ENCODE peak calls at places on chromosomes 1 and 21, in nine cellular contexts. M is CD4-positive, alpha-beta T cell; C is ovary; K is HFFc6; O is type B pancreatic cell; T is bronchial epithelial cell; A is cardiac muscle cell; W is DND-41; L is adrenal gland. J is an unnamed sample.

GRCh38 chr21:37452222-37452621 is 85.6 kb downstream of the DYRK1A start:
- DNase-seq in M (no peak), C (no peak), K (peak), O (no peak), T (peak), A (peak), W (no peak), L (peak), J (peak)

GRCh38 chr1:205662791-205663190 is 17.5 kb downstream of the SLC45A3 start:
- DNase-seq in M (no peak), C (no peak), K (no peak), O (no peak), T (no peak), A (no peak), W (no peak), L (no peak), J (no peak)

GRCh38 chr1:227545361-227545760 is 18.0 kb upstream of the ZNF678 start:
- DNase-seq in M (no peak), C (no peak), K (no peak), O (no peak), T (no peak), A (no peak), W (no peak), L (no peak), J (no peak)

GRCh38 chr1:157045251-157046218 is at the start of gene ARHGEF11:
- DNase-seq in M (no peak), C (peak), K (peak), O (peak), T (peak), A (peak), W (no peak), L (peak), J (peak)

GRCh38 chr1:26882696-26883095 is 7.4 kb downstream of the GPN2 start:
- DNase-seq in M (no peak), C (no peak), K (no peak), O (no peak), T (no peak), A (no peak), W (no peak), L (no peak), J (no peak)

GRCh38 chr21:14567557-14568279 is 21.6 kb upstream of the SAMSN1 start:
- DNase-seq in M (no peak), C (no peak), K (no peak), O (no peak), T (peak), A (peak), W (no peak), L (no peak), J (peak)

GRCh38 chr1:84856871-84857270 is 36.1 kb downstream of the LPAR3 start:
- DNase-seq in M (no peak), C (no peak), K (no peak), O (no peak), T (no peak), A (no peak), W (no peak), L (no peak), J (no peak)

GRCh38 chr21:28608646-28609045 is 384.0 kb downstream of the LTN1 start:
- DNase-seq in M (no peak), C (no peak), K (no peak), O (no peak), T (peak), A (no peak), W (no peak), L (no peak), J (peak)

GRCh38 chr1:115640384-115640783 is 1.4 kb upstream of the VANGL1 start:
- DNase-seq in M (no peak), C (no peak), K (no peak), O (no peak), T (no peak), A (no peak), W (no peak), L (no peak), J (no peak)

GRCh38 chr1:91700332-91700731 is 185.6 kb downstream of the TGFBR3 start:
- DNase-seq in M (no peak), C (no peak), K (peak), O (no peak), T (peak), A (peak), W (no peak), L (no peak), J (peak)

GRCh38 chr21:26587621-26588260 is 14.7 kb upstream of the CYYR1 start:
- DNase-seq in M (no peak), C (no peak), K (peak), O (no peak), T (peak), A (peak), W (no peak), L (peak), J (peak)

GRCh38 chr1:197838836-197839235 is 63.6 kb upstream of the DENND1B start:
- DNase-seq in M (no peak), C (no peak), K (peak), O (no peak), T (peak), A (peak), W (no peak), L (no peak), J (peak)

GRCh38 chr1:240294566-240294965 is 202.9 kb downstream of the FMN2 start:
- DNase-seq in M (no peak), C (no peak), K (no peak), O (no peak), T (no peak), A (no peak), W (no peak), L (no peak), J (no peak)

GRCh38 chr1:30876451-30877204 is 31.9 kb downstream of the SDC3 start:
- DNase-seq in M (no peak), C (no peak), K (no peak), O (no peak), T (no peak), A (no peak), W (no peak), L (no peak), J (no peak)

GRCh38 chr1:41650176-41650519 is 165.7 kb upstream of the EDN2 start:
- DNase-seq in M (no peak), C (no peak), K (no peak), O (no peak), T (no peak), A (no peak), W (peak), L (no peak), J (no peak)

GRCh38 chr1:110787328-110788071 is 85.4 kb upstream of the CD53 start:
- DNase-seq in M (peak), C (no peak), K (no peak), O (no peak), T (no peak), A (no peak), W (peak), L (no peak), J (no peak)

GRCh38 chr1:92599184-92599583 is 112.5 kb upstream of the GFI1 start:
- DNase-seq in M (no peak), C (no peak), K (peak), O (no peak), T (peak), A (peak), W (no peak), L (no peak), J (peak)

GRCh38 chr21:45408811-45409261 is 3.9 kb downstream of the COL18A1 start:
- DNase-seq in M (no peak), C (peak), K (no peak), O (no peak), T (no peak), A (no peak), W (no peak), L (peak), J (no peak)

GRCh38 chr1:86155061-86155806 is 1.3 kb downstream of the COL24A1 start:
- DNase-seq in M (no peak), C (peak), K (no peak), O (peak), T (no peak), A (peak), W (no peak), L (no peak), J (no peak)

GRCh38 chr1:19100008-19100407 is 110.1 kb downstream of the UBR4 start:
- DNase-seq in M (no peak), C (no peak), K (no peak), O (no peak), T (no peak), A (no peak), W (no peak), L (no peak), J (no peak)

GRCh38 chr1:10795305-10796021 is 983 bp downstream of the CASZ1 start:
- DNase-seq in M (no peak), C (no peak), K (no peak), O (no peak), T (no peak), A (no peak), W (no peak), L (peak), J (no peak)

GRCh38 chr1:158039380-158039779 is 45.9 kb downstream of the KIRREL1 start:
- DNase-seq in M (no peak), C (no peak), K (peak), O (no peak), T (peak), A (no peak), W (no peak), L (no peak), J (peak)

GRCh38 chr1:40784141-40784770 is 669 bp downstream of the KCNQ4 start:
- DNase-seq in M (no peak), C (peak), K (no peak), O (no peak), T (no peak), A (no peak), W (no peak), L (no peak), J (no peak)

GRCh38 chr1:31955917-31956736 is 18.0 kb upstream of the PTP4A2 start:
- DNase-seq in M (peak), C (peak), K (peak), O (peak), T (peak), A (peak), W (peak), L (peak), J (peak)

GRCh38 chr1:214637722-214638473 is 34.9 kb downstream of the CENPF start:
- DNase-seq in M (peak), C (no peak), K (peak), O (no peak), T (peak), A (peak), W (peak), L (no peak), J (peak)

GRCh38 chr1:66261370-66261769 is 272.6 kb upstream of the SGIP1 start:
- DNase-seq in M (no peak), C (no peak), K (no peak), O (no peak), T (no peak), A (peak), W (no peak), L (no peak), J (peak)

GRCh38 chr1:66265796-66266195 is 268.2 kb upstream of the SGIP1 start:
- DNase-seq in M (no peak), C (no peak), K (no peak), O (no peak), T (no peak), A (no peak), W (no peak), L (no peak), J (peak)

GRCh38 chr1:66265268-66265667 is 268.7 kb upstream of the SGIP1 start:
- DNase-seq in M (no peak), C (no peak), K (no peak), O (no peak), T (no peak), A (no peak), W (no peak), L (no peak), J (no peak)

GRCh38 chr1:66258404-66259105 is 275.4 kb upstream of the SGIP1 start:
- DNase-seq in M (no peak), C (no peak), K (peak), O (no peak), T (no peak), A (no peak), W (no peak), L (no peak), J (no peak)

GRCh38 chr1:66262233-66262632 is 271.7 kb upstream of the SGIP1 start:
- DNase-seq in M (no peak), C (no peak), K (peak), O (no peak), T (peak), A (peak), W (no peak), L (no peak), J (peak)
- TF ChIP-seq CTCF in M (no peak), C (no peak), K (no peak), O (no peak), T (no peak), A (no peak), W (no peak), L (no peak), J (no peak)

GRCh38 chr1:230976825-230977747 is 1.6 kb downstream of the TTC13 start:
- DNase-seq in M (peak), C (no peak), K (no peak), O (no peak), T (no peak), A (no peak), W (peak), L (no peak), J (no peak)

GRCh38 chr1:230979389-230979716 is 459 bp downstream of the ARV1 start:
- DNase-seq in M (no peak), C (no peak), K (no peak), O (no peak), T (no peak), A (no peak), W (no peak), L (no peak), J (no peak)

GRCh38 chr1:230979952-230980351 is 1.1 kb downstream of the ARV1 start:
- DNase-seq in M (no peak), C (no peak), K (no peak), O (no peak), T (no peak), A (no peak), W (no peak), L (no peak), J (no peak)

GRCh38 chr1:230977781-230978490 is 725 bp downstream of the TTC13 start:
- DNase-seq in M (peak), C (peak), K (no peak), O (peak), T (peak), A (peak), W (peak), L (peak), J (peak)

GRCh38 chr1:230978491-230979388 is at the start of the genes ARV1 and TTC13:
- DNase-seq in M (peak), C (peak), K (peak), O (peak), T (peak), A (peak), W (peak), L (peak), J (peak)
- TF ChIP-seq CTCF in M (peak), C (peak), K (peak), O (peak), T (peak), A (peak), W (peak), L (no peak), J (peak)

GRCh38 chr1:203563291-203563690 is 63.3 kb upstream of the ATP2B4 start:
- DNase-seq in M (no peak), C (no peak), K (no peak), O (no peak), T (no peak), A (no peak), W (no peak), L (no peak), J (no peak)

GRCh38 chr1:203567596-203567995 is 59.0 kb upstream of the ATP2B4 start:
- DNase-seq in M (no peak), C (no peak), K (no peak), O (no peak), T (no peak), A (no peak), W (no peak), L (no peak), J (no peak)

GRCh38 chr1:203559523-203559922 is 65.6 kb downstream of the OPTC start:
- DNase-seq in M (no peak), C (peak), K (peak), O (no peak), T (peak), A (peak), W (no peak), L (peak), J (peak)

GRCh38 chr1:203569490-203570318 is 56.9 kb upstream of the ATP2B4 start:
- DNase-seq in M (no peak), C (no peak), K (peak), O (no peak), T (no peak), A (peak), W (no peak), L (no peak), J (no peak)

DNA sequence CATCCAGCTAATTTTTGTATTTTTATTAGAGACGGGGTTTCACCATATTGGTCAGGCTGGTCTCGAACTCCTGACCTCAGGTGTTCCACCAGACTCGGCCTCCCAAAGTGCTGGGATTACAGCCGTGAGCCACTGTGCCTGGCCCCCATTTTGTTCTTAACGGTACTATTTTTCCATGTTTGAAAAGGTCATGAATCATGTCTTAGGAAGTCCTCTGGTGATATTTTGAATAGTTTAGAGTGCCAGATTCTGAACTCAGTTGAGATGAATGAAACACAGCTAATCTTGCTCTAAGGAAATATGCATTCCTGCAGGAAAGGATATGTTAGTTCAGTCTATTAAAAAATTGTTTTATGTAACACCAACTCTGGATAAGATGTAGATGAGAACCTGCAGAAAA is 62.6 kb upstream of the ATP2B4 start:
- DNase-seq in M (no peak), C (no peak), K (peak), O (no peak), T (no peak), A (peak), W (no peak), L (no peak), J (no peak)
- TF ChIP-seq CTCF in M (no peak), C (no peak), K (no peak), O (no peak), T (no peak), A (no peak), W (no peak), L (no peak), J (no peak)

GRCh38 chr1:160161965-160162705 is 10.7 kb downstream of the ATP1A4 start:
- DNase-seq in M (no peak), C (peak), K (no peak), O (no peak), T (no peak), A (peak), W (no peak), L (no peak), J (peak)
- TF ChIP-seq CTCF in M (no peak), C (no peak), K (peak), O (peak), T (peak), A (peak), W (no peak), L (no peak), J (peak)

GRCh38 chr1:8351693-8352470 is 34.0 kb downstream of the SLC45A1 start:
- DNase-seq in M (no peak), C (peak), K (no peak), O (peak), T (peak), A (no peak), W (peak), L (no peak), J (peak)
- TF ChIP-seq CTCF in M (peak), C (peak), K (peak), O (peak), T (peak), A (peak), W (peak), L (peak), J (peak)

J was measured in MCF 10A.